ENCODE peak calls at places on chromosomes 13 and 19, in six cellular contexts. One of them, this sample, is unnamed.
A peak's percentile ranks its signal among the peaks of the same experiment; 100 is the strongest.

GRCh38 chr19:11587973-11588631 is 9.2 kb upstream of the ZNF627 start:
- DNase-seq in astrocyte of the spinal cord: no peak
- DNase-seq in keratinocyte: no peak
- DNase-seq in heart left ventricle: no peak
- DNase-seq in pancreas: no peak
- DNase-seq in mucosa of descending colon: no peak
- DNase-seq in this sample: no peak

GRCh38 chr13:94093652-94094310 is 385.7 kb downstream of the DCT start:
- DNase-seq in keratinocyte: no peak
- DNase-seq in pancreas: no peak
- DNase-seq in heart left ventricle: no peak
- DNase-seq in astrocyte of the spinal cord: no peak
- DNase-seq in mucosa of descending colon: no peak
- DNase-seq in this sample: peak; percentile 7

GRCh38 chr19:13091400-13092161 is 11.1 kb downstream of the LYL1 start:
- DNase-seq in pancreas: no peak
- DNase-seq in mucosa of descending colon: no peak
- DNase-seq in heart left ventricle: peak; percentile 67
- DNase-seq in keratinocyte: no peak
- DNase-seq in astrocyte of the spinal cord: peak; percentile 95
- DNase-seq in this sample: peak; percentile 96

GRCh38 chr19:40147693-40148347 is 43.4 kb upstream of the MAP3K10 start:
- DNase-seq in mucosa of descending colon: peak; percentile 27
- DNase-seq in pancreas: no peak
- DNase-seq in heart left ventricle: no peak
- DNase-seq in astrocyte of the spinal cord: peak; percentile 70
- DNase-seq in keratinocyte: no peak
- DNase-seq in this sample: peak; percentile 83

GRCh38 chr19:13090511-13091231 is 12.0 kb downstream of the LYL1 start:
- DNase-seq in heart left ventricle: no peak
- DNase-seq in pancreas: no peak
- DNase-seq in astrocyte of the spinal cord: no peak
- DNase-seq in mucosa of descending colon: no peak
- DNase-seq in keratinocyte: no peak
- DNase-seq in this sample: no peak

GRCh38 chr19:49331616-49332055 is 3.6 kb upstream of the CD37 start:
- DNase-seq in mucosa of descending colon: no peak
- DNase-seq in pancreas: no peak
- DNase-seq in astrocyte of the spinal cord: peak; percentile 42
- DNase-seq in heart left ventricle: peak; percentile 21
- DNase-seq in keratinocyte: no peak
- DNase-seq in this sample: peak; percentile 46

GRCh38 chr13:78750735-78751134 is 91.8 kb upstream of the OBI1 start:
- DNase-seq in astrocyte of the spinal cord: no peak
- DNase-seq in keratinocyte: no peak
- DNase-seq in pancreas: no peak
- DNase-seq in mucosa of descending colon: no peak
- DNase-seq in heart left ventricle: no peak
- DNase-seq in this sample: no peak

GRCh38 chr19:51333836-51334460 is 8.0 kb downstream of the VSIG10L start:
- DNase-seq in pancreas: no peak
- DNase-seq in keratinocyte: no peak
- DNase-seq in astrocyte of the spinal cord: no peak
- DNase-seq in heart left ventricle: no peak
- DNase-seq in mucosa of descending colon: peak; percentile 12
- DNase-seq in this sample: no peak

GRCh38 chr13:47519626-47520025 is 481.4 kb downstream of the SUCLA2 start:
- DNase-seq in heart left ventricle: no peak
- DNase-seq in mucosa of descending colon: no peak
- DNase-seq in pancreas: no peak
- DNase-seq in keratinocyte: no peak
- DNase-seq in astrocyte of the spinal cord: no peak
- DNase-seq in this sample: no peak

GRCh38 chr13:108095036-108095435 is 120.3 kb downstream of the LIG4 start:
- DNase-seq in heart left ventricle: no peak
- DNase-seq in astrocyte of the spinal cord: no peak
- DNase-seq in pancreas: no peak
- DNase-seq in mucosa of descending colon: no peak
- DNase-seq in keratinocyte: no peak
- DNase-seq in this sample: no peak

GRCh38 chr19:13483215-13483614 is 23.1 kb downstream of the CACNA1A start:
- DNase-seq in astrocyte of the spinal cord: no peak
- DNase-seq in keratinocyte: no peak
- DNase-seq in heart left ventricle: no peak
- DNase-seq in mucosa of descending colon: no peak
- DNase-seq in pancreas: no peak
- DNase-seq in this sample: no peak

GRCh38 chr19:13717194-13717643 is 47.1 kb upstream of the MRI1 start:
- DNase-seq in astrocyte of the spinal cord: no peak
- DNase-seq in keratinocyte: no peak
- DNase-seq in pancreas: no peak
- DNase-seq in mucosa of descending colon: no peak
- DNase-seq in heart left ventricle: no peak
- DNase-seq in this sample: peak; percentile 26

GRCh38 chr19:16736709-16737108 is 17.1 kb downstream of the NWD1 start:
- DNase-seq in heart left ventricle: no peak
- DNase-seq in astrocyte of the spinal cord: no peak
- DNase-seq in keratinocyte: no peak
- DNase-seq in pancreas: no peak
- DNase-seq in mucosa of descending colon: no peak
- DNase-seq in this sample: peak; percentile 3

GRCh38 chr19:16470911-16471811 is 609 bp downstream of the EPS15L1 start:
- DNase-seq in mucosa of descending colon: no peak
- DNase-seq in astrocyte of the spinal cord: peak; percentile 36
- DNase-seq in heart left ventricle: peak; percentile 27
- DNase-seq in pancreas: peak; percentile 13
- DNase-seq in keratinocyte: no peak
- DNase-seq in this sample: peak; percentile 59

GRCh38 chr13:36344173-36344572 is 2.0 kb downstream of the SPART start:
- DNase-seq in keratinocyte: no peak
- DNase-seq in astrocyte of the spinal cord: no peak
- DNase-seq in heart left ventricle: no peak
- DNase-seq in pancreas: no peak
- DNase-seq in mucosa of descending colon: no peak
- DNase-seq in this sample: peak; percentile 82

GRCh38 chr19:55133639-55134444 is 15.2 kb downstream of the TNNT1 start:
- DNase-seq in keratinocyte: no peak
- DNase-seq in heart left ventricle: no peak
- DNase-seq in mucosa of descending colon: no peak
- DNase-seq in pancreas: no peak
- DNase-seq in astrocyte of the spinal cord: no peak
- DNase-seq in this sample: no peak

GRCh38 chr19:31338069-31338767 is 11.0 kb downstream of the TSHZ3 start:
- DNase-seq in keratinocyte: no peak
- DNase-seq in mucosa of descending colon: peak; percentile 44
- DNase-seq in heart left ventricle: peak; percentile 57
- DNase-seq in pancreas: no peak
- DNase-seq in astrocyte of the spinal cord: peak; percentile 73
- DNase-seq in this sample: peak; percentile 75

GRCh38 chr19:2278504-2279158 is 3.3 kb downstream of the PEAK3 start:
- DNase-seq in heart left ventricle: no peak
- DNase-seq in pancreas: no peak
- DNase-seq in keratinocyte: no peak
- DNase-seq in mucosa of descending colon: peak; percentile 77
- DNase-seq in astrocyte of the spinal cord: no peak
- DNase-seq in this sample: no peak

GRCh38 chr19:558770-559439 is 13.5 kb upstream of the BSG start:
- DNase-seq in keratinocyte: no peak
- DNase-seq in heart left ventricle: peak; percentile 59
- DNase-seq in pancreas: no peak
- DNase-seq in astrocyte of the spinal cord: peak; percentile 20
- DNase-seq in mucosa of descending colon: peak; percentile 71
- DNase-seq in this sample: no peak

GRCh38 chr19:49339364-49340068 is 4.3 kb downstream of the CD37 start:
- DNase-seq in mucosa of descending colon: peak; percentile 88
- DNase-seq in keratinocyte: no peak
- DNase-seq in heart left ventricle: peak; percentile 91
- DNase-seq in pancreas: peak; percentile 94
- DNase-seq in astrocyte of the spinal cord: peak; percentile 89
- DNase-seq in this sample: peak; percentile 74

GRCh38 chr19:45629704-45630103 is 9.5 kb downstream of the EML2 start:
- DNase-seq in keratinocyte: no peak
- DNase-seq in mucosa of descending colon: no peak
- DNase-seq in pancreas: no peak
- DNase-seq in astrocyte of the spinal cord: no peak
- DNase-seq in heart left ventricle: no peak
- DNase-seq in this sample: no peak

GRCh38 chr13:110746443-110746842 is 32.9 kb downstream of the ING1 start:
- DNase-seq in heart left ventricle: no peak
- DNase-seq in pancreas: no peak
- DNase-seq in astrocyte of the spinal cord: no peak
- DNase-seq in mucosa of descending colon: no peak
- DNase-seq in keratinocyte: no peak
- DNase-seq in this sample: no peak

GRCh38 chr13:83672611-83673010 is 209.7 kb downstream of the SLITRK1 start:
- DNase-seq in heart left ventricle: no peak
- DNase-seq in pancreas: no peak
- DNase-seq in keratinocyte: no peak
- DNase-seq in astrocyte of the spinal cord: no peak
- DNase-seq in mucosa of descending colon: no peak
- DNase-seq in this sample: no peak

GRCh38 chr19:53290758-53291549 is 23.4 kb upstream of the VN1R4 start:
- DNase-seq in mucosa of descending colon: no peak
- DNase-seq in pancreas: no peak
- DNase-seq in heart left ventricle: no peak
- DNase-seq in astrocyte of the spinal cord: no peak
- DNase-seq in keratinocyte: no peak
- DNase-seq in this sample: no peak

GRCh38 chr13:44592448-44592847 is 16.3 kb upstream of the TSC22D1 start:
- DNase-seq in heart left ventricle: no peak
- DNase-seq in astrocyte of the spinal cord: no peak
- DNase-seq in keratinocyte: no peak
- DNase-seq in pancreas: no peak
- DNase-seq in mucosa of descending colon: no peak
- DNase-seq in this sample: no peak

GRCh38 chr19:30071871-30072270 is 129.8 kb downstream of the URI1 start:
- DNase-seq in heart left ventricle: no peak
- DNase-seq in mucosa of descending colon: no peak
- DNase-seq in keratinocyte: no peak
- DNase-seq in pancreas: no peak
- DNase-seq in astrocyte of the spinal cord: no peak
- DNase-seq in this sample: no peak

GRCh38 chr19:11247934-11248333 is 8.5 kb downstream of the ANGPTL8 start:
- DNase-seq in pancreas: no peak
- DNase-seq in mucosa of descending colon: no peak
- DNase-seq in astrocyte of the spinal cord: no peak
- DNase-seq in heart left ventricle: no peak
- DNase-seq in keratinocyte: no peak
- DNase-seq in this sample: no peak

GRCh38 chr19:9070066-9070465 is 16.8 kb upstream of the OR1M1 start:
- DNase-seq in mucosa of descending colon: no peak
- DNase-seq in keratinocyte: no peak
- DNase-seq in pancreas: no peak
- DNase-seq in heart left ventricle: no peak
- DNase-seq in astrocyte of the spinal cord: no peak
- DNase-seq in this sample: no peak

GRCh38 chr19:20660473-20660872 is 898 bp downstream of the ZNF626 start:
- DNase-seq in pancreas: no peak
- DNase-seq in heart left ventricle: no peak
- DNase-seq in mucosa of descending colon: no peak
- DNase-seq in astrocyte of the spinal cord: no peak
- DNase-seq in keratinocyte: no peak
- DNase-seq in this sample: no peak

GRCh38 chr19:44476559-44477408 is 23.5 kb downstream of the ZNF180 start:
- DNase-seq in astrocyte of the spinal cord: peak; percentile 33
- DNase-seq in heart left ventricle: no peak
- DNase-seq in mucosa of descending colon: no peak
- DNase-seq in keratinocyte: no peak
- DNase-seq in pancreas: no peak
- DNase-seq in this sample: peak; percentile 21
- H3K4me3 ChIP-seq in astrocyte of the spinal cord: no peak overlapping the region
- H3K4me3 ChIP-seq in heart left ventricle: no peak overlapping the region
- H3K4me3 ChIP-seq in mucosa of descending colon: no peak overlapping the region
- H3K4me3 ChIP-seq in keratinocyte: no peak overlapping the region
- H3K4me3 ChIP-seq in pancreas: no peak overlapping the region
- H3K4me3 ChIP-seq in this sample: no peak overlapping the region

GRCh38 chr13:28819748-28820098 is 416 bp upstream of the MTUS2 start:
- DNase-seq in keratinocyte: no peak
- DNase-seq in mucosa of descending colon: peak; percentile 54
- DNase-seq in heart left ventricle: peak; percentile 69
- DNase-seq in astrocyte of the spinal cord: no peak
- DNase-seq in pancreas: peak; percentile 38
- DNase-seq in this sample: peak; percentile 4
- TF ChIP-seq CTCF in keratinocyte: no peak
- TF ChIP-seq CTCF in mucosa of descending colon: no peak
- TF ChIP-seq CTCF in heart left ventricle: no peak
- TF ChIP-seq CTCF in astrocyte of the spinal cord: peak; percentile 20
- TF ChIP-seq CTCF in pancreas: no peak
- TF ChIP-seq CTCF in this sample: peak; percentile 19

GRCh38 chr19:34481861-34482379 is 362 bp downstream of the WTIP start:
- DNase-seq in astrocyte of the spinal cord: no peak
- DNase-seq in keratinocyte: no peak
- DNase-seq in pancreas: no peak
- DNase-seq in mucosa of descending colon: no peak
- DNase-seq in heart left ventricle: no peak
- DNase-seq in this sample: peak; percentile 56
- H3K4me3 ChIP-seq in astrocyte of the spinal cord: peak overlapping the region; percentile 66
- H3K4me3 ChIP-seq in keratinocyte: peak overlapping the region; percentile 75
- H3K4me3 ChIP-seq in pancreas: peak overlapping the region; percentile 26
- H3K4me3 ChIP-seq in mucosa of descending colon: peak overlapping the region; percentile 9
- H3K4me3 ChIP-seq in heart left ventricle: peak overlapping the region; percentile 77
- H3K4me3 ChIP-seq in this sample: peak overlapping the region; percentile 84

GRCh38 chr13:23718916-23719470 is 148.8 kb downstream of the TNFRSF19 start:
- DNase-seq in astrocyte of the spinal cord: no peak
- DNase-seq in heart left ventricle: no peak
- DNase-seq in keratinocyte: no peak
- DNase-seq in pancreas: no peak
- DNase-seq in mucosa of descending colon: no peak
- DNase-seq in this sample: no peak

GRCh38 chr13:23711355-23711754 is 141.1 kb downstream of the TNFRSF19 start:
- DNase-seq in pancreas: no peak
- DNase-seq in mucosa of descending colon: no peak
- DNase-seq in keratinocyte: no peak
- DNase-seq in heart left ventricle: no peak
- DNase-seq in astrocyte of the spinal cord: no peak
- DNase-seq in this sample: no peak

GRCh38 chr13:23714672-23715071 is 144.5 kb downstream of the TNFRSF19 start:
- DNase-seq in mucosa of descending colon: no peak
- DNase-seq in heart left ventricle: no peak
- DNase-seq in pancreas: no peak
- DNase-seq in astrocyte of the spinal cord: no peak
- DNase-seq in keratinocyte: no peak
- DNase-seq in this sample: no peak

GRCh38 chr13:23715092-23715761 is 145.0 kb downstream of the TNFRSF19 start:
- DNase-seq in mucosa of descending colon: no peak
- DNase-seq in pancreas: no peak
- DNase-seq in keratinocyte: no peak
- DNase-seq in astrocyte of the spinal cord: no peak
- DNase-seq in heart left ventricle: no peak
- DNase-seq in this sample: no peak

DNA sequence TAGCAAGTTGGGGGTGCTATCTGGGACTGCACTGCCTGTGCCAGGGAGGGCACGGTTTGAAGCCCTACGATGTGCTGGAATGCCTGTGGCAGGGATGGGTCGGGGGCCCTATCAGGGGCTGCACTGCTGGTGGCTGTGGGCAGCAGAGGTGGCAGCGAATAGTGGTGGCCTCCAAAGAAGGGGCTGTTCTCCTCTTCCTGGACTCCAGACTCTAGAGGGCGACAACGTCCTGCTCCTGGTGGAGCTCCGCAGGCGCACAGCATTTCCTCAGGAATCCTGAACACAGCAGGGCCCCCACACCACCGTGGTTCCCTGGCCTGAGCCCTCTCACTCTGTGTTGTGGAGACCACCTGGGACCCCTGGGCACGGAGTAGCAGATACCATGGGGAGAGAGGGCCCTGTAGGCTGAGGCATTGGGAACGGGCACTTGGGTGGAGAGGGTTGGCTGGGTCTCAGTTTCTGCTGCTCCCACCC is 145.6 kb downstream of the TNFRSF19 start:
- DNase-seq in keratinocyte: no peak
- DNase-seq in mucosa of descending colon: no peak
- DNase-seq in astrocyte of the spinal cord: no peak
- DNase-seq in pancreas: no peak
- DNase-seq in heart left ventricle: no peak
- DNase-seq in this sample: no peak
- TF ChIP-seq CTCF in keratinocyte: peak; percentile 32
- TF ChIP-seq CTCF in mucosa of descending colon: no peak
- TF ChIP-seq CTCF in astrocyte of the spinal cord: peak; percentile 35
- TF ChIP-seq CTCF in pancreas: no peak
- TF ChIP-seq CTCF in heart left ventricle: peak; percentile 23
- TF ChIP-seq CTCF in this sample: peak; percentile 27

This sample was measured in fibroblast of the aortic adventitia.